ENCODE peak calls at places on chromosomes 13 and 19, in four cellular contexts. F is H54, C is vagina, N is suprapubic skin. Z is an unnamed sample.

GRCh38 chr19:15109768-15110417 is 2.7 kb downstream of the SYDE1 start:
- DNase-seq in F (no peak), C (no peak), N (no peak), Z (no peak)

GRCh38 chr19:13461536-13461935 is 44.7 kb downstream of the CACNA1A start:
- DNase-seq in F (no peak), C (no peak), N (no peak), Z (no peak)

GRCh38 chr19:42764836-42765235 is 642 bp downstream of the PSG8 start:
- DNase-seq in F (no peak), C (no peak), N (no peak), Z (no peak)

GRCh38 chr19:32224371-32225244 is 120.8 kb upstream of the ZNF507 start:
- DNase-seq in F (peak), C (no peak), N (no peak), Z (peak)

GRCh38 chr13:98300956-98301641 is 124.0 kb upstream of the RNF113B start:
- DNase-seq in F (no peak), C (no peak), N (no peak), Z (no peak)

GRCh38 chr13:40058757-40059236 is 403.3 kb downstream of the COG6 start:
- DNase-seq in F (no peak), C (no peak), N (no peak), Z (no peak)

GRCh38 chr13:100483836-100484381 is 104.7 kb downstream of the GGACT start:
- DNase-seq in F (no peak), C (no peak), N (no peak), Z (no peak)

GRCh38 chr19:6866646-6867255 is 20.6 kb upstream of the ADGRE1 start:
- DNase-seq in F (no peak), C (no peak), N (no peak), Z (no peak)

GRCh38 chr13:98307744-98308524 is 130.9 kb upstream of the RNF113B start:
- DNase-seq in F (no peak), C (no peak), N (no peak), Z (no peak)

GRCh38 chr13:112974125-112974524 is 5.1 kb downstream of the MCF2L start:
- DNase-seq in F (no peak), C (no peak), N (peak), Z (no peak)

GRCh38 chr13:47901451-47901850 is 99.6 kb downstream of the SUCLA2 start:
- DNase-seq in F (no peak), C (no peak), N (no peak), Z (peak)

GRCh38 chr13:75393839-75394238 is 88.1 kb downstream of the TBC1D4 start:
- DNase-seq in F (no peak), C (no peak), N (no peak), Z (no peak)

DNA sequence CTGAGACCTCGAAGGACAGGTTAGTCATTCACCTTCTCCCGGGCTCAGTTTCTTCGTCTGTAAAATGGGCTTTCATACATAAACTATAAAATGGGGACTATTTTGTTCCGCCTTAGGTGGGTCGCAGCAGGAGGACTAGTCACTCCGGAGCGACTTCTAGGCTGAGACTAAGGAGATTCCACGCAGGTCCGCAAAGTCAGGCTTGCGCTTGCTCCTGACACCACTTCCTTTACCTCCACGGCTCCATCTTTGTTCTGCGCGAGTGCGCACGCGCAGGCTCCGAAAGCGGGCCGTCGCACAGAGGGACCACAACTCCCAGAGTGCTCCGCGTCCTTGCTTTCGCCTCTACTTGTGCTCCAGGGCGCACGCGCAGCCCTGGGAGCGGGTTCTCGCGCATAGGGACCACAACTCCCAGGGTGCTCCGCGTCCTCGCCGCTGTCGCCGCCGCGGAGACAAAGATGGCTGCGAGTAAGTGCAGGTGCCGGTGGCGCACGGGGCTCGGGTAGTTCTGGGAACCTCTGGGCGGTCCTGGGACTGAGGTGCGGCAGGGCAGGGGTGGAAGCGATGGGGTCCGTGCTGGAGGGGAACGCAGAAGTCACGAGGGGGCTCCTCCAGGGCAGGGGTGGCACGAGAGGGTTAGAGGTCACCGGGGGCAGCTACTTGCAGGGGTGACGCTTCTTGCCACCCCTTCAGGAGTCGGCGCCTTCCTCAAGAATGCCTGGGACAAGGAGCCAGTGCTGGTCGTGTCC is at the start of gene NDUFA3:
- DNase-seq in F (peak), C (no peak), N (peak), Z (peak)
- TF ChIP-seq POLR2A in F (peak), C (no peak), N (no peak), Z (peak)

GRCh38 chr13:18954254-18954653 is 227.4 kb downstream of the TUBA3C start:
- DNase-seq in F (no peak), C (no peak), N (peak), Z (no peak)

GRCh38 chr13:18956473-18957078 is 225.0 kb downstream of the TUBA3C start:
- DNase-seq in F (no peak), C (no peak), N (no peak), Z (no peak)

GRCh38 chr13:18952225-18953016 is 229.2 kb downstream of the TUBA3C start:
- DNase-seq in F (no peak), C (no peak), N (no peak), Z (no peak)

GRCh38 chr13:18951412-18951811 is 230.2 kb downstream of the TUBA3C start:
- DNase-seq in F (no peak), C (no peak), N (no peak), Z (no peak)

DNA sequence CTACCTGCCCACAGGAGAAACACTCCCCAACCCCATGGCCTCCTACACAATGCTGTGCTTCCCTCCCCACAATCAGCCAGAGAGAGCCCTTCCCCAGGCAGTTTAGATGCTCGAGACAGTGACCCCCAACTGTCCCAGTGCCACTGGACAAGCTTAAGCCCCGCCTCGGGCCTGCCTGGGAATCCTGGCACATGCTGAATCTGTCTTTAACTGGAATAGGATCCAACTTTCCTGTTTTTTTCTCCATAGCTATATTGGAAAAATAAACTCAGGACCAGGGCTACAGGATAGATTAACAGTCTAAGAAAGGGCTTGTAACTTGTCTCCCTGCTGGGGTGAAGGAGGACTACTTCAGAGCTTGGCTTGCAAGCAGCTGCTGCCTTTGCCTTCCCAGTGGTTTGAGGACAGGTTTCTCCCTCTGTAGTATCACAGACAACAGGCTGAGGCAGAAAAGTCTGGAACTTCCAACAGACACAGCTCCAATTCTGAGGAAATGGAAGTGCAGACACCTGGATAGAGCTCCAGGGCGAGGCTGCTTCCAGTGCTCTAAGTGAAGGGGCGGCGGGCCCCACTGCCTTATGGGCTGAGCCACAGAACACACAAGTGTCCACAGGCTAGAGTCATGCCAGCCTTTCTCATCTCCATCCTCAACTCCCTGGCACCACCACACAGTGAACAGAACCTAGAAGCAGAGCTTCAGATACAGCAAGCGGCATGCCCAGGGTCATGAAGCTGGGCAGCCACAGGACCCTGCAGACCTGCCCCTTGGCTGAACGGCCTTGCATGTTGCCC is 228.3 kb downstream of the TUBA3C start:
- DNase-seq in F (no peak), C (no peak), N (no peak), Z (no peak)
- TF ChIP-seq POLR2A in F (no peak), C (no peak), N (no peak), Z (no peak)

GRCh38 chr19:16118489-16119033 is 6.9 kb downstream of the RAB8A start:
- DNase-seq in F (no peak), C (no peak), N (no peak), Z (peak)
- TF ChIP-seq POLR2A in F (no peak), C (no peak), N (no peak), Z (no peak)

GRCh38 chr13:32031025-32031814 is at the start of gene FRY:
- DNase-seq in F (peak), C (no peak), N (peak), Z (peak)
- TF ChIP-seq POLR2A in F (no peak), C (no peak), N (no peak), Z (no peak)

Z was measured in NB4.